ENCODE peak calls at places on chromosomes 13 and 19, in seven cellular contexts. O is NCI-H510A treated with DMSO at 0.1 percent for 48 hours, I is mesothelial cell of epicardium, F is GM23248, Z is DMS53, L is HEK293T, R is Calu3. A is an unnamed sample.

GRCh38 chr13:30039506-30039905 is 189.1 kb upstream of the UBL3 start:
- DNase-seq in O (no peak), I (no peak), F (no peak), Z (no peak), L (no peak), R (no peak), A (no peak)

GRCh38 chr13:95704510-95704909 is 27.6 kb downstream of the DNAJC3 start:
- DNase-seq in O (peak; percentile 34), I (no peak), F (no peak), Z (peak; percentile 34), L (peak; percentile 32), R (no peak), A (no peak)

GRCh38 chr13:48121733-48122132 is 26.8 kb upstream of the MED4 start:
- DNase-seq in O (no peak), I (no peak), F (peak; percentile 12), Z (no peak), L (no peak), R (no peak), A (no peak)

GRCh38 chr19:5541456-5541855 is 26.3 kb downstream of the TINCR start:
- DNase-seq in O (no peak), I (no peak), F (no peak), Z (no peak), L (no peak), R (no peak), A (no peak)

GRCh38 chr13:53200498-53201453 is 172.2 kb downstream of the OLFM4 start:
- DNase-seq in O (no peak), I (peak; percentile 82), F (peak; percentile 63), Z (no peak), L (no peak), R (no peak), A (peak; percentile 89)

GRCh38 chr19:46428278-46429141 is at the start of gene PNMA8C:
- DNase-seq in O (peak; percentile 68), I (no peak), F (peak; percentile 78), Z (peak; percentile 91), L (no peak), R (peak; percentile 62), A (peak; percentile 90)

GRCh38 chr19:42078538-42079275 is 2.7 kb downstream of the ZNF574 start:
- DNase-seq in O (no peak), I (no peak), F (peak; percentile 28), Z (no peak), L (no peak), R (no peak), A (no peak)

GRCh38 chr13:52862358-52863206 is 14.1 kb upstream of the PCDH8 start:
- DNase-seq in O (peak; percentile 10), I (peak; percentile 47), F (peak; percentile 6), Z (peak; percentile 69), L (peak; percentile 67), R (peak; percentile 45), A (peak; percentile 65)

GRCh38 chr13:97165527-97166425 is 56.4 kb upstream of the MBNL2 start:
- DNase-seq in O (peak; percentile 54), I (no peak), F (no peak), Z (peak; percentile 70), L (no peak), R (no peak), A (no peak)

GRCh38 chr19:8831832-8832131 is 322 bp downstream of the ZNF558 start:
- DNase-seq in O (no peak), I (no peak), F (no peak), Z (no peak), L (no peak), R (no peak), A (peak; percentile 16)

GRCh38 chr19:40237791-40238190 is 11.3 kb upstream of the CCNP start:
- DNase-seq in O (no peak), I (no peak), F (no peak), Z (no peak), L (no peak), R (no peak), A (no peak)

GRCh38 chr19:3931041-3931440 is 1.8 kb upstream of the NMRK2 start:
- DNase-seq in O (no peak), I (no peak), F (no peak), Z (no peak), L (no peak), R (peak; percentile 45), A (no peak)

GRCh38 chr19:4633140-4633967 is 6.0 kb upstream of the TNFAIP8L1 start:
- DNase-seq in O (peak; percentile 67), I (no peak), F (peak; percentile 68), Z (peak; percentile 93), L (peak; percentile 76), R (peak; percentile 68), A (peak; percentile 88)

GRCh38 chr13:47455581-47455980 is 545.5 kb downstream of the SUCLA2 start:
- DNase-seq in O (no peak), I (no peak), F (peak; percentile 26), Z (peak; percentile 16), L (no peak), R (peak; percentile 9), A (no peak)

GRCh38 chr13:39353988-39354387 is 249.0 kb downstream of the LHFPL6 start:
- DNase-seq in O (no peak), I (no peak), F (peak; percentile 55), Z (no peak), L (no peak), R (no peak), A (no peak)

GRCh38 chr13:27006519-27007161 is 165.0 kb downstream of the USP12 start:
- DNase-seq in O (peak; percentile 71), I (no peak), F (peak; percentile 63), Z (peak; percentile 95), L (peak; percentile 39), R (peak; percentile 32), A (peak; percentile 82)